ENCODE peak calls at places on chromosomes 4 and X, in seven cellular contexts. Y is HCT116, J is fibroblast of pulmonary artery, R is A549, K is PC-3, I is cardiac fibroblast, L is psoas muscle. D is an unnamed sample.

GRCh38 chr4:159273126-159273438 is 170.2 kb downstream of the RAPGEF2 start:
- DNase-seq in L (no peak), K (no peak), Y (no peak), I (peak; percentile 86), J (peak; percentile 81), R (no peak), D (no peak)

GRCh38 chrX:134642394-134642793 is 15.9 kb downstream of the PLAC1 start:
- DNase-seq in I (no peak), R (no peak), K (no peak), Y (no peak), J (peak; percentile 16), L (no peak), D (no peak)

GRCh38 chr4:151730003-151730559 is 30.7 kb downstream of the GATB start:
- DNase-seq in R (no peak), Y (peak; percentile 10), I (no peak), K (peak; percentile 7), J (no peak), L (no peak), D (no peak)

GRCh38 chrX:134975516-134975915 is 15.3 kb upstream of the SMIM10 start:
- DNase-seq in K (no peak), Y (no peak), I (no peak), L (no peak), R (no peak), J (no peak), D (no peak)

GRCh38 chr4:153346031-153346430 is 1.5 kb downstream of the MND1 start:
- DNase-seq in Y (no peak), I (no peak), K (no peak), J (no peak), R (no peak), L (no peak), D (no peak)

GRCh38 chr4:23904639-23905061 is 14.8 kb upstream of the PPARGC1A start:
- DNase-seq in J (no peak), I (no peak), Y (no peak), K (no peak), L (no peak), R (no peak), D (no peak)

GRCh38 chr4:41791557-41791956 is 43.0 kb upstream of the PHOX2B start:
- DNase-seq in I (no peak), K (no peak), Y (no peak), J (no peak), R (no peak), L (no peak), D (no peak)

GRCh38 chr4:106208481-106209460 is 107.2 kb downstream of the TBCK start:
- DNase-seq in K (no peak), R (no peak), J (no peak), I (no peak), L (no peak), Y (no peak), D (no peak)

GRCh38 chr4:78205601-78206000 is 148.5 kb downstream of the FRAS1 start:
- DNase-seq in J (no peak), I (no peak), L (no peak), R (no peak), Y (no peak), K (no peak), D (no peak)

GRCh38 chrX:132423323-132423722 is 65.5 kb downstream of the MBNL3 start:
- DNase-seq in L (no peak), Y (no peak), I (no peak), J (no peak), K (no peak), R (no peak), D (no peak)

GRCh38 chrX:39814391-39814790 is 283.4 kb downstream of the BCOR start:
- DNase-seq in R (no peak), Y (peak; percentile 15), K (peak; percentile 38), J (peak; percentile 44), I (peak; percentile 41), L (peak; percentile 44), D (no peak)

GRCh38 chr4:165382640-165383039 is 3.8 kb downstream of the CPE start:
- DNase-seq in K (no peak), Y (no peak), I (no peak), R (no peak), J (no peak), L (no peak), D (no peak)

GRCh38 chrX:109856974-109857373 is 123.9 kb upstream of the ACSL4 start:
- DNase-seq in Y (no peak), J (peak; percentile 58), K (peak; percentile 57), L (no peak), I (peak; percentile 47), R (peak; percentile 7), D (no peak)

DNA sequence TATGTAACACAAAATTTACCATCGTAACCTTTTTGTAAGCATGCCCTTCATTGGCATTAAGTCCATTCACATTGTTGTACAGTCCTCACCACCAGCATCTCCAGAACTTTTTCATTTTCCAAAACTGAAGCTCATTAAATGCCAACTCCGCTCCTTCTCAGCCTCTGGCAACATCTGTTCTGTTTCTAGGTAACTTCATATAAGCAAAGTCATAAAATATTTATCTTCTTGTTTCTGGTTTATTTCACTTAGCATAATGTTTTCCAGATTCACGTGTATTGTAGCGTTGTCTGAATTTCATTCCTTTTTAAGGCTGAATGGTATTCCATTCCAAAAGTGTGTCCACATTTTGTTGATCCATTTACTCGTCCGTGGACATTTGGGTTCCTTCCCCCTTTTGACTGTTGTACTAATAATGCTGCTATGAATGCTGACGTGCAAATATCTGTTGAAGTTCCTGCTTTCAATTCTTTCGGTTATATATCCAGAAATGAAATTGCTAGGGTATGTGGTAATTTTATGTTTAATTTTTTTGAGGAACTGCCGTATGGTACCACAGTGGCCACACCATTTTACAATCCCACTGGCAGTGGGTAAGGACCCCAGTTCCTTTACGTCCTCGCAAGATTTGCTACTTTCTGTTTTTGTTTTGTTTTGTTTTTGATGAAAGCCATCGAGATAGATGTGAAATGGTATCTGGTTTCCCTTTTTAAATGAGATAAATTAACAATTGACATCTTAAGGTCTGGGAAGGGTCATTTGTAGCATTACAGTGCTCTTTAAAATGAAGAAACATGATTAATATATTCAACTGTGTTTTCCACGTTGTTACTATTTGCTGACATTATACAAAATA is 63.4 kb downstream of the PTTG2 start:
- DNase-seq in L (no peak), R (no peak), I (no peak), J (no peak), Y (no peak), K (no peak), D (no peak)
- H3K4me3 ChIP-seq in L (no peak overlapping the region), R (no peak overlapping the region), I (no peak overlapping the region), J (no peak overlapping the region), Y (no peak overlapping the region), K (no peak overlapping the region), D (no peak overlapping the region)

GRCh38 chr4:183240581-183241321 is 79.3 kb downstream of the CLDN22 start:
- DNase-seq in L (no peak), R (no peak), Y (no peak), J (no peak), I (no peak), K (no peak), D (no peak)

GRCh38 chr4:183241771-183242170 is 78.3 kb downstream of the CLDN22 start:
- DNase-seq in L (no peak), J (peak; percentile 77), K (peak; percentile 39), Y (no peak), I (peak; percentile 63), R (no peak), D (no peak)

GRCh38 chr4:183244506-183244905 is 75.6 kb downstream of the CLDN22 start:
- DNase-seq in R (no peak), Y (no peak), K (no peak), J (no peak), L (no peak), I (no peak), D (no peak)

GRCh38 chr4:183242291-183242690 is 77.8 kb downstream of the CLDN22 start:
- DNase-seq in Y (no peak), I (peak; percentile 13), K (no peak), L (no peak), R (no peak), J (no peak), D (no peak)

GRCh38 chr4:183241322-183241640 is 78.8 kb downstream of the CLDN22 start:
- DNase-seq in Y (peak; percentile 69), J (peak; percentile 89), I (peak; percentile 78), R (no peak), L (no peak), K (peak; percentile 86), D (no peak)
- TF ChIP-seq CTCF in Y (no peak), J (no peak), I (no peak), R (no peak), L (no peak), K (no peak), D (no peak)

GRCh38 chr4:124415206-124415605 is 297.3 kb downstream of the ANKRD50 start:
- DNase-seq in R (no peak), K (peak; percentile 8), Y (no peak), J (peak; percentile 47), L (no peak), I (peak; percentile 49), D (no peak)
- H3K4me3 ChIP-seq in R (no peak overlapping the region), K (no peak overlapping the region), Y (no peak overlapping the region), J (peak overlapping the region; percentile 4), L (no peak overlapping the region), I (peak overlapping the region; percentile 12), D (no peak overlapping the region)

GRCh38 chrX:154914052-154914451 is 27.9 kb downstream of the F8A1 start:
- DNase-seq in Y (no peak), R (no peak), J (no peak), L (no peak), K (no peak), I (no peak), D (no peak)

GRCh38 chrX:154918060-154918483 is 31.9 kb downstream of the F8A1 start:
- DNase-seq in K (peak; percentile 84), R (peak; percentile 32), J (peak; percentile 84), Y (peak; percentile 63), I (peak; percentile 89), L (peak; percentile 52), D (peak; percentile 62)
- TF ChIP-seq CTCF in K (peak; percentile 91), R (peak; percentile 86), J (peak; percentile 63), Y (peak; percentile 62), I (peak; percentile 59), L (peak; percentile 48), D (peak; percentile 58)

GRCh38 chr4:117771647-117772337 is 262.5 kb upstream of the NDST3 start:
- DNase-seq in L (no peak), R (no peak), J (no peak), I (no peak), Y (peak; percentile 7), K (no peak), D (no peak)

GRCh38 chr4:117773067-117773946 is 261.0 kb upstream of the NDST3 start:
- DNase-seq in K (peak; percentile 37), J (no peak), I (no peak), Y (no peak), R (no peak), L (no peak), D (no peak)

GRCh38 chr4:117768610-117769009 is 265.7 kb upstream of the NDST3 start:
- DNase-seq in J (no peak), I (no peak), Y (no peak), R (no peak), K (no peak), L (no peak), D (no peak)

GRCh38 chr4:117770269-117771087 is 263.8 kb upstream of the NDST3 start:
- DNase-seq in L (peak; percentile 23), I (no peak), R (no peak), J (no peak), Y (no peak), K (no peak), D (no peak)
- H3K4me3 ChIP-seq in L (no peak overlapping the region), I (no peak overlapping the region), R (no peak overlapping the region), J (no peak overlapping the region), Y (no peak overlapping the region), K (no peak overlapping the region), D (no peak overlapping the region)

DNA sequence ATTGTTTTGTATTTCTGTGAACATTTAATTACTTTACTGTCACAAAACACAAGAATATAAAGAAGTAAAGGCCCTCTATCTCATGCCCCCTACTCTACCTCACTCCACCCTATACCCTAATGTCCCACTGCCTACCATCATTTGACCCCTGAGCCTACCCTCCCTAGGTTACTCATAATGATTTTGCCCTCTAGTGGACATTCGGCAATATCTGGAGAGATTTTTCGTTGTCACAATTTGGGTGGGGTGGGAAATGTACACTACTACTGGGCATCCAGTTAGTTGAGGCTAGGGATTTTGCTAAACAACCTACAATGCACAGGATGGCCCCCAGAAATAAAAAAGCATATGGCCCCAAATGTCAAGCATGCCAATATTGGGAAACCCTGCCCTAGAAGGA is 10.2 kb downstream of the TEX13A start:
- DNase-seq in R (no peak), J (no peak), L (no peak), Y (no peak), I (no peak), K (peak; percentile 33), D (no peak)
- TF ChIP-seq CTCF in R (no peak), J (no peak), L (peak; percentile 4), Y (no peak), I (no peak), K (peak; percentile 54), D (no peak)

D was measured in LNCaP clone FGC.